ENCODE peak calls at places on chromosome 17, in eight cellular contexts. Y is HCT116, A is esophagus squamous epithelium, Q is lower lobe of right lung, M is fibroblast of lung, F is dorsolateral prefrontal cortex, J is body of pancreas, D is Panc1. S is an unnamed sample.

GRCh38 chr17:6506679-6507231 is 49.6 kb downstream of the PITPNM3 start:
- DNase-seq in Y (peak), A (no peak), Q (peak), M (peak), F (no peak), J (no peak), D (no peak), S (no peak)

GRCh38 chr17:14469971-14470370 is 169.1 kb downstream of the HS3ST3B1 start:
- DNase-seq in Y (no peak), A (no peak), Q (no peak), M (no peak), F (no peak), J (no peak), D (no peak), S (no peak)

GRCh38 chr17:68294196-68294555 is 2.9 kb downstream of the ARSG start:
- DNase-seq in Y (no peak), A (no peak), Q (no peak), M (no peak), F (no peak), J (no peak), D (no peak), S (no peak)

GRCh38 chr17:81287741-81288430 is 7.2 kb downstream of the SLC38A10 start:
- DNase-seq in Y (no peak), A (no peak), Q (no peak), M (no peak), F (no peak), J (no peak), D (no peak), S (no peak)

GRCh38 chr17:8109669-8110455 is 8.5 kb downstream of the ALOXE3 start:
- DNase-seq in Y (no peak), A (no peak), Q (peak), M (peak), F (no peak), J (peak), D (no peak), S (no peak)

GRCh38 chr17:63751806-63752205 is 10.2 kb upstream of the STRADA start:
- DNase-seq in Y (no peak), A (no peak), Q (no peak), M (no peak), F (no peak), J (no peak), D (no peak), S (no peak)

GRCh38 chr17:909642-910323 is 69.8 kb downstream of the NXN start:
- DNase-seq in Y (no peak), A (no peak), Q (peak), M (no peak), F (no peak), J (no peak), D (no peak), S (no peak)

GRCh38 chr17:82598256-82599011 is 49.8 kb downstream of the WDR45B start:
- DNase-seq in Y (no peak), A (no peak), Q (peak), M (peak), F (no peak), J (no peak), D (no peak), S (no peak)

GRCh38 chr17:336110-337021 is 16.2 kb downstream of the RPH3AL start:
- DNase-seq in Y (no peak), A (no peak), Q (peak), M (no peak), F (peak), J (peak), D (no peak), S (no peak)

GRCh38 chr17:83050651-83051422 is 28.6 kb upstream of the METRNL start:
- DNase-seq in Y (no peak), A (no peak), Q (no peak), M (no peak), F (no peak), J (peak), D (no peak), S (no peak)

GRCh38 chr17:50638851-50639767 is 4.4 kb downstream of the ABCC3 start:
- DNase-seq in Y (peak), A (peak), Q (peak), M (peak), F (peak), J (peak), D (peak), S (peak)

GRCh38 chr17:26792486-26792885 is 501.4 kb upstream of the WSB1 start:
- DNase-seq in Y (no peak), A (no peak), Q (no peak), M (peak), F (no peak), J (no peak), D (peak), S (no peak)

GRCh38 chr17:42520540-42520951 is 15.5 kb upstream of the NAGLU start:
- DNase-seq in Y (no peak), A (no peak), Q (no peak), M (no peak), F (peak), J (no peak), D (no peak), S (no peak)

GRCh38 chr17:81422776-81423697 is 27.8 kb downstream of the BAHCC1 start:
- DNase-seq in Y (peak), A (no peak), Q (peak), M (peak), F (no peak), J (peak), D (no peak), S (peak)

GRCh38 chr17:353213-353837 is 718 bp upstream of the RPH3AL start:
- DNase-seq in Y (no peak), A (no peak), Q (no peak), M (no peak), F (no peak), J (no peak), D (no peak), S (no peak)

GRCh38 chr17:4696432-4696796 is 7.5 kb downstream of the PELP1 start:
- DNase-seq in Y (no peak), A (no peak), Q (no peak), M (no peak), F (no peak), J (no peak), D (no peak), S (no peak)

GRCh38 chr17:72661093-72661944 is 431.2 kb downstream of the SLC39A11 start:
- DNase-seq in Y (peak), A (no peak), Q (no peak), M (peak), F (no peak), J (peak), D (no peak), S (no peak)

GRCh38 chr17:35749560-35750412 is 3.3 kb downstream of the GAS2L2 start:
- DNase-seq in Y (no peak), A (no peak), Q (no peak), M (no peak), F (no peak), J (no peak), D (no peak), S (no peak)

GRCh38 chr17:82314721-82315605 is 2.4 kb downstream of the CD7 start:
- DNase-seq in Y (no peak), A (no peak), Q (no peak), M (no peak), F (no peak), J (no peak), D (no peak), S (no peak)

GRCh38 chr17:76925333-76925935 is 57.2 kb downstream of the MGAT5B start:
- DNase-seq in Y (no peak), A (no peak), Q (no peak), M (no peak), F (no peak), J (no peak), D (no peak), S (no peak)

GRCh38 chr17:13813347-13814240 is 211.9 kb upstream of the HS3ST3A1 start:
- DNase-seq in Y (no peak), A (no peak), Q (no peak), M (no peak), F (no peak), J (no peak), D (no peak), S (no peak)

GRCh38 chr17:58184308-58184985 is 8.1 kb upstream of the EPX start:
- DNase-seq in Y (peak), A (no peak), Q (no peak), M (peak), F (no peak), J (no peak), D (no peak), S (peak)

GRCh38 chr17:37384560-37385160 is 8.9 kb downstream of the C17orf78 start:
- DNase-seq in Y (no peak), A (no peak), Q (no peak), M (peak), F (no peak), J (no peak), D (no peak), S (no peak)

GRCh38 chr17:18921912-18922451 is 30.0 kb upstream of the SLC5A10 start:
- DNase-seq in Y (no peak), A (no peak), Q (no peak), M (peak), F (no peak), J (no peak), D (no peak), S (peak)

GRCh38 chr17:77503293-77503655 is 362.5 kb downstream of the SEC14L1 start:
- DNase-seq in Y (no peak), A (no peak), Q (no peak), M (no peak), F (peak), J (no peak), D (no peak), S (no peak)

GRCh38 chr17:64950871-64951270 is 31.6 kb upstream of the LRRC37A3 start:
- DNase-seq in Y (no peak), A (no peak), Q (no peak), M (peak), F (no peak), J (no peak), D (no peak), S (no peak)

GRCh38 chr17:67063146-67063545 is 18.8 kb downstream of the CACNG1 start:
- DNase-seq in Y (no peak), A (no peak), Q (no peak), M (no peak), F (no peak), J (no peak), D (no peak), S (peak)

GRCh38 chr17:47225911-47226688 is 17.0 kb downstream of the MYL4 start:
- DNase-seq in Y (no peak), A (no peak), Q (no peak), M (peak), F (no peak), J (no peak), D (no peak), S (no peak)

GRCh38 chr17:4715071-4715749 is 4.8 kb downstream of the ARRB2 start:
- DNase-seq in Y (no peak), A (no peak), Q (no peak), M (no peak), F (no peak), J (no peak), D (no peak), S (no peak)

GRCh38 chr17:57275365-57275764 is 19.0 kb downstream of the MSI2 start:
- DNase-seq in Y (no peak), A (no peak), Q (no peak), M (no peak), F (no peak), J (no peak), D (no peak), S (no peak)

GRCh38 chr17:57941384-57942370 is 13.5 kb downstream of the CUEDC1 start:
- DNase-seq in Y (no peak), A (no peak), Q (no peak), M (no peak), F (no peak), J (no peak), D (no peak), S (no peak)

GRCh38 chr17:57337390-57337789 is 81.1 kb downstream of the MSI2 start:
- DNase-seq in Y (no peak), A (no peak), Q (no peak), M (no peak), F (no peak), J (no peak), D (no peak), S (no peak)

GRCh38 chr17:80086081-80086480 is 15.3 kb upstream of the GAA start:
- DNase-seq in Y (no peak), A (no peak), Q (no peak), M (no peak), F (no peak), J (no peak), D (no peak), S (no peak)

GRCh38 chr17:64262422-64263260 is at the start of gene TEX2:
- DNase-seq in Y (no peak), A (no peak), Q (peak), M (no peak), F (peak), J (peak), D (no peak), S (no peak)

GRCh38 chr17:79041041-79041570 is 17.1 kb downstream of the C1QTNF1 start:
- DNase-seq in Y (no peak), A (no peak), Q (no peak), M (no peak), F (no peak), J (no peak), D (no peak), S (no peak)

GRCh38 chr17:79036181-79036580 is 12.2 kb downstream of the C1QTNF1 start:
- DNase-seq in Y (no peak), A (no peak), Q (no peak), M (no peak), F (no peak), J (no peak), D (no peak), S (no peak)

GRCh38 chr17:79039171-79039570 is 15.2 kb downstream of the C1QTNF1 start:
- DNase-seq in Y (no peak), A (no peak), Q (no peak), M (no peak), F (no peak), J (no peak), D (no peak), S (no peak)

GRCh38 chr17:79036609-79037008 is 12.6 kb downstream of the C1QTNF1 start:
- DNase-seq in Y (no peak), A (no peak), Q (no peak), M (peak), F (no peak), J (no peak), D (peak), S (peak)

DNA sequence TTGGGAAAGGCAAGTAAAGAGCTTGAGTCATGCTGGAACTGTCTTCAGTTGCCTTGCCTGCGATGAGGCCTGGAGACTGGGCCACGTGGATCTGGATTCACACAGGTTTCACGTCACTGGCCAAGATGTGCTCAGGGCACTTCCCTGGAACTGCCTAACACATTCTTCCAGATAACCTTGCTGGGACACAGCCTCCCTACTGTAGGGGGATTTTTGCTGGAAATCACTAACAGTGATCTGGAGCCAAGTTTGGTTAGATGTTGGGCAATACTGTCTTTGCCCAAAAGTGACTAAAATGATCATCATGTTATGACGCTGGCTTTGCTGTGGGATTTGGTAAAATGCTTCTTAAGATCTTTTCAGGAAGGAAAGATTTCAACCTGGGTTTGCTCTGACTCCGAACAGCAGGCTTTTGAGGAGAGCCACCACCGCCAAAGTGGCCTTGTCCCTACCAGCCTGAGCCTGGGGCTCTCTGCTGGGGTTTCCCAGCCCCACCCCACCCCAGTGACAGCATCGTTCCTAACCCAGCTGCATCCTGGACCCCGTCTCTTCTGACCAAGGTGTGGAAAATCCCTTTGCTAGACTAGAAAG is 14.7 kb downstream of the C1QTNF1 start:
- DNase-seq in Y (no peak), A (no peak), Q (no peak), M (peak), F (no peak), J (no peak), D (no peak), S (peak)
- H3K27ac ChIP-seq in Y (no peak), A (peak), Q (peak), M (peak), F (no peak), J (peak), D (no peak), S (peak)

GRCh38 chr17:28388106-28388505 is 16.6 kb downstream of the SARM1 start:
- DNase-seq in Y (no peak), A (no peak), Q (no peak), M (no peak), F (no peak), J (no peak), D (no peak), S (no peak)

GRCh38 chr17:28381141-28381825 is 9.8 kb downstream of the SARM1 start:
- DNase-seq in Y (no peak), A (no peak), Q (peak), M (no peak), F (no peak), J (no peak), D (no peak), S (no peak)

GRCh38 chr17:28385037-28385797 is 13.7 kb downstream of the SARM1 start:
- DNase-seq in Y (no peak), A (no peak), Q (peak), M (no peak), F (no peak), J (peak), D (no peak), S (no peak)

GRCh38 chr17:28380572-28380907 is 9.0 kb downstream of the SARM1 start:
- DNase-seq in Y (no peak), A (no peak), Q (no peak), M (no peak), F (no peak), J (no peak), D (no peak), S (no peak)

GRCh38 chr17:28384281-28385036 is 13.0 kb downstream of the SARM1 start:
- DNase-seq in Y (no peak), A (no peak), Q (peak), M (no peak), F (no peak), J (peak), D (no peak), S (no peak)
- H3K4me3 ChIP-seq in Y (no peak), A (peak), Q (peak), M (no peak), F (peak), J (peak), D (peak), S (no peak)

DNA sequence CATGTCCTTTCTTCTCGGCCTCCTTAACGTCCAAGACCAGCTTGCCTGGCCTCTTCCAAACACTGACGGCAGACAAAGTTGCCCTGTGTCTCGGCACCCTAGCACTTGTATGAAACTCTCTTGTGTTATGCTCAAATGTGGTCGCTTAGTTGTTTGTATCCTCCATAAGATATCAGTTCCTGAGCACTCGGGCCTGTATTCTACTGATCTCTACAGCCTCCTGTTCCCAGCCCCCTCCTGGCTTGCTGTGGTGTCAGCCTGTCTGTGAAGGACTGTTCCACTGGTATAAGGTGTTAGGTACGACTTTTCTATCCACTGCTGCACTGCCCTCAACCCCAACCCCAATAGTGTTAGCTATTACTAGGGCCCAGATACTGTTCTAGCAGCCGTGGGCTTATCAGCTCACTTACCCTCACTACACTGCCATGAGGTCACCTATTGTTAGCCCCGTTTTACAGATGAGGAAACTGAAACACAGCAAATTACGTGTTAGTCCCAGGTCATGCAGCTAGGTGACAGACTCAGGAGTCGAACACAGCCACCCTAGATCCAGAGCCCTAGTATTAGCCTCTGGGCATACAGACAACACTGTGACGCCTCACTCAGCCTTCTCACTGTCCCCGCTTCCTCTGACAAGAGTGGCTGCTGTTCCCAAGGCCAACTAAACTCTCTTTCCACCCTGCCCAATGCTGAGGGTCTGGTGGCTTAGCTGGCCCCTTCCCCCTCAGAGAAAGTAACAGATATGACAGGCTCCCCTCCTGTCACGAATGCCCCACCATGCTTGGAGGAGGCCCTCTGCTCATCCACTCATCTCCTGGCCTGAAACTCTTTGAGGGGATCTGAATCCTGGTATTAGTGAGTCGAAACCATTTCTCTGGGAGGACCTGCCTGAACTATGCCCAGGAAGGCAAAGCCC is 25.6 kb upstream of the ZNF652 start:
- DNase-seq in Y (no peak), A (no peak), Q (no peak), M (no peak), F (no peak), J (no peak), D (no peak), S (no peak)
- H3K27ac ChIP-seq in Y (no peak), A (no peak), Q (no peak), M (no peak), F (no peak), J (no peak), D (no peak), S (no peak)

DNA sequence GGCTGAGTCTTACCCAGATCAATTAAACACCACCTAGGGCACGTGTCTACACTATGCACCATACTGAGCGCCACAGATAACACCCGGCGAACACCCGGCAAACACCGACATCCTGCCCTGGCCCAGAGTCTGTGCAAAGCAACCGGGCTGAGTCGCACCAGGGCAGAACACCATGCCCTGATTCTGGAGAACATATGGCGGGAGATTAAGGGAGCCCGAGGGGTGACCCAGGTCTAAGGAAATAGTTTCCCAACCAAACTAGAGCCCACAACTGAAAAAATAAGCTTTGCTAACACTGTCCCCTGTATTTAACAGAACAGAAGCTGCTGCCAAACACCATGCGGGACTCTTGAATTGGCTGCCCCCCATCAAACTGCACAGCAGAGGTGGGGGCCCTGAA is 22.1 kb downstream of the MYO18A start:
- DNase-seq in Y (no peak), A (no peak), Q (no peak), M (no peak), F (no peak), J (no peak), D (no peak), S (no peak)
- H3K4me3 ChIP-seq in Y (no peak), A (no peak), Q (no peak), M (no peak), F (no peak), J (no peak), D (peak), S (peak)

GRCh38 chr17:39687101-39687545 is 734 bp downstream of the PGAP3 start:
- DNase-seq in Y (no peak), A (no peak), Q (no peak), M (no peak), F (no peak), J (no peak), D (no peak), S (no peak)

GRCh38 chr17:39684369-39685043 is 3.4 kb downstream of the PGAP3 start:
- DNase-seq in Y (no peak), A (no peak), Q (no peak), M (no peak), F (no peak), J (no peak), D (no peak), S (no peak)

GRCh38 chr17:39687546-39688474 is at the start of gene PGAP3:
- DNase-seq in Y (peak), A (no peak), Q (peak), M (peak), F (peak), J (peak), D (peak), S (peak)

GRCh38 chr17:39688475-39688835 is 598 bp upstream of the PGAP3 start:
- DNase-seq in Y (no peak), A (no peak), Q (no peak), M (no peak), F (no peak), J (no peak), D (no peak), S (no peak)

GRCh38 chr17:39688945-39689344 is 1.1 kb upstream of the PGAP3 start:
- DNase-seq in Y (no peak), A (no peak), Q (no peak), M (no peak), F (no peak), J (no peak), D (no peak), S (no peak)
- H3K27ac ChIP-seq in Y (peak), A (no peak), Q (no peak), M (no peak), F (no peak), J (no peak), D (no peak), S (no peak)

S was measured in AG04450.